ENCODE peak calls at places on chromosomes 3 and 15, in ten cellular contexts. T is aorta; F is mesendoderm; C is fibroblast of lung; Q is ovary; V is neural progenitor cell; P is CD4-positive, CD25-positive, alpha-beta regulatory T cell; R is hepatocyte; Y is testis; X is CD4-positive, alpha-beta memory T cell. A is an unnamed sample.

GRCh38 chr3:196273655-196274054 is 13.9 kb downstream of the PCYT1A start:
- DNase-seq in T (no peak), F (peak; percentile 31), C (no peak), Q (no peak), V (peak; percentile 79), P (no peak), R (no peak), Y (peak; percentile 40), X (no peak), A (peak; percentile 94)

GRCh38 chr15:70447927-70448698 is 315.2 kb downstream of the UACA start:
- DNase-seq in T (peak; percentile 63), F (no peak), C (peak; percentile 29), Q (no peak), V (no peak), P (peak; percentile 21), R (no peak), Y (no peak), X (no peak), A (no peak)

GRCh38 chr15:92907880-92908279 is 7.8 kb downstream of the CHD2 start:
- DNase-seq in T (no peak), F (no peak), C (peak; percentile 94), Q (peak; percentile 78), V (no peak), P (no peak), R (peak; percentile 78), Y (peak; percentile 70), X (peak; percentile 78), A (no peak)

GRCh38 chr3:39501982-39502837 is 34.7 kb downstream of the MOBP start:
- DNase-seq in T (no peak), F (no peak), C (no peak), Q (peak; percentile 16), V (no peak), P (no peak), R (no peak), Y (no peak), X (no peak), A (no peak)

GRCh38 chr3:127074900-127075360 is 92.0 kb downstream of the PLXNA1 start:
- DNase-seq in T (peak; percentile 86), F (peak; percentile 95), C (peak; percentile 85), Q (no peak), V (peak; percentile 20), P (no peak), R (no peak), Y (no peak), X (no peak), A (peak; percentile 61)

GRCh38 chr3:139480585-139480984 is 4.3 kb upstream of the RBP2 start:
- DNase-seq in T (no peak), F (peak; percentile 18), C (no peak), Q (no peak), V (no peak), P (no peak), R (no peak), Y (no peak), X (no peak), A (peak; percentile 58)

GRCh38 chr3:24454862-24455261 is 39.8 kb downstream of the THRB start:
- DNase-seq in T (no peak), F (no peak), C (no peak), Q (no peak), V (no peak), P (no peak), R (peak; percentile 37), Y (no peak), X (no peak), A (no peak)

GRCh38 chr3:196639517-196640500 is at the start of gene NRROS:
- DNase-seq in T (peak; percentile 83), F (peak; percentile 84), C (peak; percentile 51), Q (no peak), V (peak; percentile 75), P (peak; percentile 53), R (peak; percentile 57), Y (peak; percentile 74), X (peak; percentile 73), A (peak; percentile 88)

GRCh38 chr3:87173071-87173470 is 54.0 kb upstream of the CHMP2B start:
- DNase-seq in T (no peak), F (no peak), C (peak; percentile 28), Q (no peak), V (no peak), P (no peak), R (no peak), Y (no peak), X (no peak), A (no peak)

GRCh38 chr3:106135451-106136160 is 266.8 kb upstream of the CBLB start:
- DNase-seq in T (no peak), F (no peak), C (no peak), Q (no peak), V (no peak), P (no peak), R (no peak), Y (no peak), X (no peak), A (no peak)

GRCh38 chr3:65402597-65402996 is 636.1 kb downstream of the MAGI1 start:
- DNase-seq in T (peak; percentile 71), F (peak; percentile 79), C (peak; percentile 89), Q (no peak), V (no peak), P (no peak), R (no peak), Y (no peak), X (no peak), A (peak; percentile 59)

GRCh38 chr3:138594935-138595259 is 837 bp upstream of the CEP70 start:
- DNase-seq in T (no peak), F (no peak), C (no peak), Q (no peak), V (no peak), P (no peak), R (no peak), Y (no peak), X (no peak), A (no peak)

GRCh38 chr3:44974406-44974805 is 1.6 kb downstream of the ZDHHC3 start:
- DNase-seq in T (no peak), F (no peak), C (no peak), Q (no peak), V (no peak), P (no peak), R (peak; percentile 36), Y (no peak), X (no peak), A (no peak)

GRCh38 chr3:44969779-44970178 is 6.2 kb downstream of the ZDHHC3 start:
- DNase-seq in T (no peak), F (no peak), C (no peak), Q (no peak), V (no peak), P (no peak), R (no peak), Y (no peak), X (no peak), A (no peak)

GRCh38 chr3:44968447-44968858 is 7.5 kb downstream of the ZDHHC3 start:
- DNase-seq in T (no peak), F (no peak), C (no peak), Q (no peak), V (no peak), P (no peak), R (no peak), Y (no peak), X (no peak), A (no peak)

GRCh38 chr3:44969170-44969569 is 6.8 kb downstream of the ZDHHC3 start:
- DNase-seq in T (no peak), F (no peak), C (no peak), Q (no peak), V (no peak), P (no peak), R (no peak), Y (no peak), X (no peak), A (no peak)

DNA sequence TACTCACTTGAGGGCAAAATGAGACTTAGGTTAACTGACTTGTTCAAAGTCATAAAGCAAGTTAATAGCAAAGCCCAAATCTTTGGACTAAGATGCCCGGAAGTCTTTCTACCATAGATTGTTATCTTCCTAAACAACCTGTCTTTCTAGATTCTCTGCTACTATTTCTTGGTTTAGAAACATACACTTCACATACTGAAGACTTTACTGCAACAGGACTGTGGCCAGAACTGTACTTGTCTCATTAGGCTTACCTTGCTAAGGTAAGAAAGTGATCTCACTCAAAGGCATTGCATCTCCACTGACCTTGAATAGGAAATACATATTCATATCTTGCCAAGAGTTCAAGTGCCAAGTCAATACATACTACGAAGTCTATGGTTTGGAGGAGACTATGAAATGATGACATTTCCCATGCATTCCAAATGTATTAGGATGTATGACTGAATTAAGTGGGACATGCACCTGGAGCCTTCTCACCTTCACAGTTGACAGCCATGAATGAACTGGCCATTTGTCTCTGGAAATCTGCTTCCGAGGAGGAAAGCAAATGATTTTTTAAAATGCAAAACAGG is 5.0 kb downstream of the ZDHHC3 start:
- DNase-seq in T (no peak), F (no peak), C (no peak), Q (no peak), V (no peak), P (no peak), R (peak; percentile 19), Y (no peak), X (no peak), A (no peak)
- H3K4me1 ChIP-seq in T (no peaks in the 10 kb centered on the region), F (no peaks in the 10 kb centered on the region), C (peaks cover 5% of the 10 kb centered on the region), Q (peaks cover 9% of the 10 kb centered on the region), V (peaks cover 7% of the 10 kb centered on the region), P (peaks cover 34% of the 10 kb centered on the region), R (peaks cover 5% of the 10 kb centered on the region), Y (peaks cover 7% of the 10 kb centered on the region), X (peaks cover 45% of the 10 kb centered on the region), A (no peaks in the 10 kb centered on the region)

DNA sequence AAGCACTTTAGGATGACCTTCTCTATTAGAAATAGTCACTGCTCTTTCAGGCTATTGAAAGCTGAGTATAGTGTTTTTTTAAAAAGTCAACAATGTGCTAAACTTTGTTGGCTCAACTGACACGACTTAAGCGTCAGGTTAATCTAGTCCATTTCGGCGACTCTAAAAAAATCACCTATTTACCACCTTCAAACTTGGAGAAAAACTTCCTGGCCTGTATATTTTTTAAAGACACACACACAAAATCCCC is 517.8 kb downstream of the FOXP1 start:
- DNase-seq in T (no peak), F (no peak), C (no peak), Q (no peak), V (no peak), P (no peak), R (no peak), Y (no peak), X (no peak), A (no peak)
- H3K4me1 ChIP-seq in T (peaks cover 3% of the 10 kb centered on the region), F (no peaks in the 10 kb centered on the region), C (peaks cover 14% of the 10 kb centered on the region), Q (peaks cover 17% of the 10 kb centered on the region), V (peaks cover 45% of the 10 kb centered on the region), P (peaks cover 86% of the 10 kb centered on the region), R (peaks cover 51% of the 10 kb centered on the region), Y (peaks cover 7% of the 10 kb centered on the region), X (peaks cover 73% of the 10 kb centered on the region), A (peaks cover 14% of the 10 kb centered on the region)

GRCh38 chr3:37944243-37944955 is 46.2 kb upstream of the VILL start:
- DNase-seq in T (no peak), F (no peak), C (no peak), Q (no peak), V (no peak), P (no peak), R (no peak), Y (no peak), X (no peak), A (no peak)
- H3K4me1 ChIP-seq in T (no peaks in the 10 kb centered on the region), F (peaks cover 8% of the 10 kb centered on the region), C (peaks cover 28% of the 10 kb centered on the region), Q (peaks cover 39% of the 10 kb centered on the region), V (peaks cover 6% of the 10 kb centered on the region), P (no peaks in the 10 kb centered on the region), R (peaks cover 56% of the 10 kb centered on the region), Y (peaks cover 41% of the 10 kb centered on the region), X (no peaks in the 10 kb centered on the region), A (no peaks in the 10 kb centered on the region)

DNA sequence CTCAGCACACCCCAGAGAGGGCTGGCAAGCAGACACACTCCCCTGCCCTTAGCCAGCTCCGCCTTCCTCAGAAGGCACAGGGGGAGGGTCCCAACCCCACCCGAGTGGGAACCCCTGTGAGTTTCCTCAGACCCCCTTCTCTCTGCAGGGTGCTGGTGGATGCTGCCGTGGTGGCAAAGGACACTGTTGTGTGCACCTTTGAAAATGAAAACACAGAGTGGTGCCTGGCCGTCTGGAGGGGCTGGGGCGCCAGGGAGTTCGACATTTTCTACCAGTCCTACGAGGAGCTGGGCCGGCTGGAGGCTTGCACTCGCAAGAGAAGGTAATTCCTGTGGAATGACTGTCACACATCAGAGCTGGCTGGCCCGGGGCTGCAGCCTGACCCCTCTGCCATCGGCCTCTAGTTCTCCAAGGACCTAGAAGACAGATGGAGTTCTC is 149.4 kb downstream of the LRRK1 start:
- DNase-seq in T (peak; percentile 27), F (no peak), C (peak; percentile 27), Q (no peak), V (no peak), P (no peak), R (no peak), Y (no peak), X (no peak), A (no peak)
- H3K4me1 ChIP-seq in T (no peaks in the 10 kb centered on the region), F (peaks cover 13% of the 10 kb centered on the region), C (peaks cover 22% of the 10 kb centered on the region), Q (peaks cover 22% of the 10 kb centered on the region), V (peaks cover 39% of the 10 kb centered on the region), P (no peaks in the 10 kb centered on the region), R (peaks cover 24% of the 10 kb centered on the region), Y (peaks cover 52% of the 10 kb centered on the region), X (no peaks in the 10 kb centered on the region), A (no peaks in the 10 kb centered on the region)